ENCODE peak calls at places on chromosomes 11 and 22, in nine cellular contexts. N is neural progenitor cell, Z is astrocyte of the cerebellum, A is fibroblast of the aortic adventitia, D is WTC11, I is fibroblast of villous mesenchyme, C is ascending aorta, O is bronchial epithelial cell, T is A549. S is an unnamed sample.

GRCh38 chr11:102267602-102268001 is 49.7 kb upstream of the BIRC3 start:
- DNase-seq in A (peak; percentile 70), T (peak; percentile 24), Z (no peak), I (peak; percentile 86), O (peak; percentile 70), D (no peak), N (no peak), C (no peak), S (no peak)

GRCh38 chr11:78752528-78752927 is 177.9 kb upstream of the NARS2 start:
- DNase-seq in T (no peak), I (no peak), O (no peak), N (peak; percentile 23), D (no peak), Z (no peak), C (no peak), A (no peak), S (no peak)

GRCh38 chr22:40385041-40385782 is 14.8 kb downstream of the SGSM3 start:
- DNase-seq in I (no peak), O (peak; percentile 46), C (no peak), N (no peak), T (no peak), Z (no peak), D (no peak), A (no peak), S (no peak)

GRCh38 chr11:128552783-128553661 is 34.3 kb downstream of the ETS1 start:
- DNase-seq in A (no peak), Z (no peak), I (peak; percentile 70), D (no peak), N (peak; percentile 50), T (no peak), C (no peak), O (no peak), S (no peak)

GRCh38 chr22:46090051-46090591 is 60.2 kb upstream of the PPARA start:
- DNase-seq in Z (no peak), T (no peak), A (peak; percentile 42), O (no peak), I (peak; percentile 55), D (no peak), N (no peak), C (no peak), S (no peak)

GRCh38 chr11:28618426-28618825 is 510.2 kb downstream of the METTL15 start:
- DNase-seq in O (peak; percentile 34), T (no peak), C (no peak), D (no peak), N (no peak), Z (no peak), A (peak; percentile 49), I (no peak), S (no peak)

GRCh38 chr11:2518983-2519340 is 74.2 kb downstream of the KCNQ1 start:
- DNase-seq in Z (no peak), A (no peak), C (no peak), O (no peak), I (no peak), N (peak; percentile 1), D (peak; percentile 6), T (no peak), S (no peak)

GRCh38 chr11:62508336-62509058 is 38.1 kb downstream of the AHNAK start:
- DNase-seq in N (peak; percentile 87), A (peak; percentile 52), D (peak; percentile 75), I (peak; percentile 91), C (peak; percentile 53), T (peak; percentile 88), O (peak; percentile 64), Z (peak; percentile 22), S (no peak)

GRCh38 chr22:20566420-20567260 is 59.2 kb downstream of the MED15 start:
- DNase-seq in I (peak; percentile 65), Z (peak; percentile 72), T (peak; percentile 41), N (no peak), O (peak; percentile 65), D (no peak), A (peak; percentile 92), C (no peak), S (no peak)

GRCh38 chr22:20567371-20567847 is 60.0 kb downstream of the MED15 start:
- DNase-seq in A (peak; percentile 54), N (no peak), C (no peak), O (peak; percentile 65), D (no peak), I (peak; percentile 49), T (peak; percentile 40), Z (no peak), S (no peak)

GRCh38 chr22:20569059-20570058 is 61.9 kb downstream of the MED15 start:
- DNase-seq in Z (peak; percentile 90), T (peak; percentile 75), A (peak; percentile 95), I (peak; percentile 98), D (no peak), O (peak; percentile 91), C (peak; percentile 63), N (no peak), S (no peak)

GRCh38 chr22:20568502-20569058 is 61.2 kb downstream of the MED15 start:
- DNase-seq in Z (no peak), I (no peak), O (no peak), T (no peak), A (no peak), C (no peak), D (no peak), N (no peak), S (no peak)

DNA sequence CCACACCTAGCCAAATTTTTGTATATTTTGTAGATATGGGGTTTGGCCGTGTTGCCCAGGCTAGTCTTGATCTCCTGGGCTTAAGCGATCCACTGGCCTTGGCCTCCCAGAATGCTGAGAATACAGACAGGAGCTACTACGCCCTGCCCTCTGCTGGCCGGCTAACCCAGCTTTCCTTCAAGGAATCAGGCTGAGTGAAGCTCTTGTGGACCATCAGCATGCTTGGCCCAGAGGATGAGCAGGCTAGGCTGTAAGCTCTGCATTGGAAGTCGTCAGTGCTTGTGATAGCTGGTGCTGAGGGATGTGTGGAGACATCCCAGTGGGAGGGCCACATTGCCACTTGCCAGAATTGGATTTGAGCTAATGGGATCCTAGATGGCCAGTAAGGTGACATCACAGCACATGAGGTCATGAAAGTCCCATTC is 60.6 kb downstream of the MED15 start:
- DNase-seq in N (no peak), O (no peak), I (peak; percentile 81), T (peak; percentile 50), C (no peak), D (peak; percentile 37), Z (no peak), A (peak; percentile 67), S (no peak)
- TF ChIP-seq CTCF in N (peak; percentile 9), O (peak; percentile 54), I (peak; percentile 72), T (peak; percentile 23), C (no peak), D (no peak), Z (peak; percentile 60), A (peak; percentile 67), S (peak; percentile 35)

DNA sequence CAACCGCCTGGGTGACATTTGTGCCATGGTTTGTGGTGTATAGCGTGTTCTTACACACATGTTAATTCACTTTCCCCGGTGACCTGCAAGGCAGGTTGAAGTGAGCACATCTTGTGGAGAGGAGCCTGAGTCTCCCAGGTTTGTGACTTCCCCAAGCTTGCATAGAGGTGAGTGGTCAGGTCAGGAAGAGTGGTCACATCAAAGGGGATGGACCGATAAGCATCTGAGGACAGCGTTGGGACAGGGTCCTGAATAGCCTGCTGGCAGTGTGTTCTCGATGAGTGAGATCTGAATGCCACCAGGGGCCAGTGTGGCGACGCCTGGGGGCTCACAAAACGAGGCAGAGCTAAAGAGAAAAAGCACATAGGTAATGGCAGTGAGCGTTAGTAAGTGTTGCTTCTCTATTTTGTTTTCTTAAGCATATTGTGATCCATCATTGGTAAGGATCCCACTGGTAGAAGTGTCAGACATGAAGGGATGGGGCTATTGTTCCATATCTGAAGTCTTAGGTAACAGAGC is 154.6 kb downstream of the GRIK4 start:
- DNase-seq in D (peak; percentile 42), N (peak; percentile 55), C (no peak), O (no peak), Z (no peak), A (no peak), I (no peak), T (no peak), S (no peak)
- TF ChIP-seq CTCF in D (no peak), N (peak; percentile 49), C (no peak), O (no peak), Z (no peak), A (no peak), I (no peak), T (no peak), S (no peak)

GRCh38 chr11:85464283-85464682 is 162.9 kb downstream of the DLG2 start:
- DNase-seq in T (peak; percentile 4), D (peak; percentile 37), Z (no peak), O (no peak), A (no peak), I (no peak), N (peak; percentile 8), C (no peak), S (no peak)
- TF ChIP-seq CTCF in T (no peak), D (peak; percentile 26), Z (no peak), O (no peak), A (no peak), I (no peak), N (peak; percentile 36), C (no peak), S (no peak)

GRCh38 chr11:111978028-111978771 is 41.1 kb downstream of the DIXDC1 start:
- DNase-seq in O (peak; percentile 72), C (peak; percentile 12), D (peak; percentile 56), N (peak; percentile 72), T (no peak), Z (no peak), I (peak; percentile 76), A (peak; percentile 76), S (no peak)
- TF ChIP-seq CTCF in O (no peak), C (peak; percentile 6), D (no peak), N (no peak), T (no peak), Z (no peak), I (no peak), A (peak; percentile 27), S (no peak)

DNA sequence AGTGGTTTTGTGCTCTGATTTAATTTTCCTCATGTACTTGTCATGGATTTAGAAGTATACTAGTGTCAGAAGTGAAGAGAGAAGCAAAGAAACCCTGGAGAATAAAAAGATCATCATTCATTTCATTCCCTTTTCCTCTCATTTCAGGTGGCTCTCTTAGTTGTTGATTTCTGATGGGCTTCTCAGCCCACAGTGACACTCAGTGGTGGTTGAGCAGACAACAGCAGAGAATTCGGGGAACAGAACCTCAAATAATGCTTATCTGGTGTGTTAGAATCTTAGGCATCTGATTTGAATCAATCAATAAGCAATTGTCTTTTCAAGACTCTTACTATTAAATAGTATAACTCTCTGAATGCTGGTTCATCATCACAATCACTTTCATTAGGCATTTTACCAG is 1289.4 kb downstream of the FAM181B start:
- DNase-seq in I (no peak), O (no peak), Z (no peak), N (peak; percentile 34), T (no peak), D (no peak), A (no peak), C (no peak), S (no peak)
- TF ChIP-seq CTCF in I (no peak), O (no peak), Z (peak; percentile 6), N (peak; percentile 55), T (no peak), D (no peak), A (no peak), C (no peak), S (no peak)

DNA sequence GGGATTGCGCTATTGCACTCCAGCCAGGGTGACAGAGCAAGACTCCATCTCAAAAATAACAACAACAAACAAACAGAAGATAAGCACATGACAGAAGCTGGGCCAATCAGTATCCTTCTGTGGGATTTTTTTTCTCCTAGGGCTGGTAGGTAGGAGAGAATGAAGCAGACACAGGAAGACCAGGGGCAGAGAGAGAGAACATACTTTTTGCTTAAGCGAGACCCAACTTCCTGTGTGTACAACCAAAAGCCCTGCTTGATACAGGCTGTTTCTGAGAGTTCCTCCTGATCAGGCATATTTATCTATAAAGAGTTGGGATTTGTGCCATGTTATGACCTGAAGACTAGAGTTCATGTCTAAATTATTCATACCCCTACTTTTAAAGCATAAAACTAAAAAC is 12.4 kb upstream of the PLEKHB1 start:
- DNase-seq in A (no peak), D (no peak), O (no peak), C (no peak), T (no peak), N (no peak), Z (no peak), I (no peak), S (no peak)
- TF ChIP-seq CTCF in A (no peak), D (no peak), O (no peak), C (no peak), T (no peak), N (no peak), Z (no peak), I (no peak), S (no peak)